ENCODE peak calls at places on chromosome 21, in five cellular contexts. One of them, this sample, is unnamed.
A peak's percentile ranks its signal among the peaks of the same experiment; 100 is the strongest.

GRCh38 chr21:9837946-9838801 is 683.2 kb upstream of the TPTE start:
- DNase-seq in osteoblast: peak; percentile 42
- DNase-seq in fibroblast of mammary gland: no peak
- DNase-seq in WERI-Rb-1: peak; percentile 45
- DNase-seq in glutamatergic neuron: no peak
- DNase-seq in this sample: no peak

GRCh38 chr21:40793057-40793456 is 53.9 kb downstream of the DSCAM start:
- DNase-seq in glutamatergic neuron: no peak
- DNase-seq in osteoblast: no peak
- DNase-seq in fibroblast of mammary gland: no peak
- DNase-seq in WERI-Rb-1: no peak
- DNase-seq in this sample: no peak

GRCh38 chr21:14482165-14482564 is 64.0 kb downstream of the SAMSN1 start:
- DNase-seq in fibroblast of mammary gland: no peak
- DNase-seq in glutamatergic neuron: no peak
- DNase-seq in osteoblast: no peak
- DNase-seq in WERI-Rb-1: no peak
- DNase-seq in this sample: no peak

GRCh38 chr21:14235101-14235500 is 19.1 kb downstream of the RBM11 start:
- DNase-seq in glutamatergic neuron: no peak
- DNase-seq in WERI-Rb-1: no peak
- DNase-seq in fibroblast of mammary gland: no peak
- DNase-seq in osteoblast: no peak
- DNase-seq in this sample: no peak

GRCh38 chr21:21387891-21388290 is 389.7 kb downstream of the NCAM2 start:
- DNase-seq in WERI-Rb-1: no peak
- DNase-seq in fibroblast of mammary gland: no peak
- DNase-seq in osteoblast: no peak
- DNase-seq in glutamatergic neuron: no peak
- DNase-seq in this sample: no peak

GRCh38 chr21:44708213-44708865 is 3.0 kb downstream of the TSPEAR start:
- DNase-seq in WERI-Rb-1: peak; percentile 10
- DNase-seq in glutamatergic neuron: no peak
- DNase-seq in fibroblast of mammary gland: no peak
- DNase-seq in osteoblast: peak; percentile 68
- DNase-seq in this sample: no peak

GRCh38 chr21:39599191-39599966 is 13.4 kb upstream of the B3GALT5 start:
- DNase-seq in fibroblast of mammary gland: no peak
- DNase-seq in glutamatergic neuron: no peak
- DNase-seq in osteoblast: no peak
- DNase-seq in WERI-Rb-1: no peak
- DNase-seq in this sample: no peak

GRCh38 chr21:17911628-17912027 is 92.5 kb upstream of the C21orf91 start:
- DNase-seq in glutamatergic neuron: no peak
- DNase-seq in osteoblast: peak; percentile 70
- DNase-seq in WERI-Rb-1: no peak
- DNase-seq in fibroblast of mammary gland: peak; percentile 93
- DNase-seq in this sample: peak; percentile 88

GRCh38 chr21:34974162-34974981 is 74.7 kb downstream of the RUNX1 start:
- DNase-seq in WERI-Rb-1: no peak
- DNase-seq in fibroblast of mammary gland: no peak
- DNase-seq in glutamatergic neuron: no peak
- DNase-seq in osteoblast: no peak
- DNase-seq in this sample: no peak

GRCh38 chr21:41142051-41142795 is 25.7 kb upstream of the BACE2 start:
- DNase-seq in WERI-Rb-1: no peak
- DNase-seq in fibroblast of mammary gland: peak; percentile 44
- DNase-seq in osteoblast: peak; percentile 90
- DNase-seq in glutamatergic neuron: no peak
- DNase-seq in this sample: peak; percentile 82

GRCh38 chr21:40923914-40924313 is 77.0 kb upstream of the DSCAM start:
- DNase-seq in osteoblast: no peak
- DNase-seq in WERI-Rb-1: no peak
- DNase-seq in glutamatergic neuron: no peak
- DNase-seq in fibroblast of mammary gland: no peak
- DNase-seq in this sample: no peak

GRCh38 chr21:32698971-32699693 is 28.7 kb downstream of the SYNJ1 start:
- DNase-seq in osteoblast: no peak
- DNase-seq in fibroblast of mammary gland: no peak
- DNase-seq in WERI-Rb-1: no peak
- DNase-seq in glutamatergic neuron: no peak
- DNase-seq in this sample: no peak

GRCh38 chr21:43864806-43865470 is at the start of gene AGPAT3:
- DNase-seq in osteoblast: peak; percentile 88
- DNase-seq in fibroblast of mammary gland: no peak
- DNase-seq in glutamatergic neuron: no peak
- DNase-seq in WERI-Rb-1: no peak
- DNase-seq in this sample: no peak

GRCh38 chr21:29477941-29478340 is 179.2 kb downstream of the BACH1 start:
- DNase-seq in osteoblast: no peak
- DNase-seq in WERI-Rb-1: no peak
- DNase-seq in glutamatergic neuron: no peak
- DNase-seq in fibroblast of mammary gland: peak; percentile 86
- DNase-seq in this sample: peak; percentile 40

GRCh38 chr21:39373634-39374033 is 24.7 kb upstream of the HMGN1 start:
- DNase-seq in WERI-Rb-1: peak; percentile 52
- DNase-seq in fibroblast of mammary gland: peak; percentile 49
- DNase-seq in glutamatergic neuron: no peak
- DNase-seq in osteoblast: peak; percentile 90
- DNase-seq in this sample: peak; percentile 51

GRCh38 chr21:14842641-14843040 is 222.2 kb downstream of the NRIP1 start:
- DNase-seq in osteoblast: no peak
- DNase-seq in glutamatergic neuron: no peak
- DNase-seq in WERI-Rb-1: no peak
- DNase-seq in fibroblast of mammary gland: no peak
- DNase-seq in this sample: no peak

GRCh38 chr21:44498280-44498964 is 41.6 kb downstream of the KRTAP10-1 start:
- DNase-seq in fibroblast of mammary gland: no peak
- DNase-seq in glutamatergic neuron: no peak
- DNase-seq in WERI-Rb-1: no peak
- DNase-seq in osteoblast: peak; percentile 18
- DNase-seq in this sample: no peak

GRCh38 chr21:41396452-41397107 is 29.5 kb upstream of the MX1 start:
- DNase-seq in osteoblast: no peak
- DNase-seq in fibroblast of mammary gland: peak; percentile 33
- DNase-seq in glutamatergic neuron: no peak
- DNase-seq in WERI-Rb-1: no peak
- DNase-seq in this sample: peak; percentile 41

GRCh38 chr21:43929217-43929971 is 64.4 kb downstream of the AGPAT3 start:
- DNase-seq in fibroblast of mammary gland: no peak
- DNase-seq in glutamatergic neuron: no peak
- DNase-seq in WERI-Rb-1: no peak
- DNase-seq in osteoblast: no peak
- DNase-seq in this sample: no peak

GRCh38 chr21:29078884-29079765 is 5.7 kb upstream of the CCT8 start:
- DNase-seq in fibroblast of mammary gland: peak; percentile 31
- DNase-seq in WERI-Rb-1: no peak
- DNase-seq in glutamatergic neuron: no peak
- DNase-seq in osteoblast: no peak
- DNase-seq in this sample: no peak

GRCh38 chr21:35525443-35525842 is 476.3 kb upstream of the RUNX1 start:
- DNase-seq in osteoblast: no peak
- DNase-seq in fibroblast of mammary gland: peak; percentile 68
- DNase-seq in WERI-Rb-1: no peak
- DNase-seq in glutamatergic neuron: no peak
- DNase-seq in this sample: peak; percentile 88

GRCh38 chr21:45986316-45987051 is 4.9 kb downstream of the COL6A1 start:
- DNase-seq in osteoblast: peak; percentile 88
- DNase-seq in fibroblast of mammary gland: no peak
- DNase-seq in glutamatergic neuron: no peak
- DNase-seq in WERI-Rb-1: no peak
- DNase-seq in this sample: no peak
- TF ChIP-seq CTCF in osteoblast: no peak
- TF ChIP-seq CTCF in fibroblast of mammary gland: no peak
- TF ChIP-seq CTCF in glutamatergic neuron: no peak
- TF ChIP-seq CTCF in WERI-Rb-1: no peak
- TF ChIP-seq CTCF in this sample: no peak

GRCh38 chr21:37574751-37575150 is 208.2 kb downstream of the DYRK1A start:
- DNase-seq in fibroblast of mammary gland: no peak
- DNase-seq in osteoblast: no peak
- DNase-seq in WERI-Rb-1: no peak
- DNase-seq in glutamatergic neuron: no peak
- DNase-seq in this sample: no peak
- TF ChIP-seq CTCF in fibroblast of mammary gland: no peak
- TF ChIP-seq CTCF in osteoblast: no peak
- TF ChIP-seq CTCF in WERI-Rb-1: no peak
- TF ChIP-seq CTCF in glutamatergic neuron: no peak
- TF ChIP-seq CTCF in this sample: no peak

GRCh38 chr21:27476696-27477095 is 509.8 kb upstream of the ADAMTS5 start:
- DNase-seq in WERI-Rb-1: no peak
- DNase-seq in osteoblast: peak; percentile 78
- DNase-seq in fibroblast of mammary gland: peak; percentile 68
- DNase-seq in glutamatergic neuron: no peak
- DNase-seq in this sample: no peak
- TF ChIP-seq CTCF in WERI-Rb-1: no peak
- TF ChIP-seq CTCF in osteoblast: peak; percentile 66
- TF ChIP-seq CTCF in fibroblast of mammary gland: peak; percentile 84
- TF ChIP-seq CTCF in glutamatergic neuron: no peak
- TF ChIP-seq CTCF in this sample: no peak

GRCh38 chr21:37082375-37082774 is 9.3 kb downstream of the TTC3 start:
- DNase-seq in glutamatergic neuron: no peak
- DNase-seq in osteoblast: no peak
- DNase-seq in fibroblast of mammary gland: no peak
- DNase-seq in WERI-Rb-1: no peak
- DNase-seq in this sample: no peak

GRCh38 chr21:37076087-37076486 is 3.0 kb downstream of the TTC3 start:
- DNase-seq in glutamatergic neuron: no peak
- DNase-seq in osteoblast: no peak
- DNase-seq in fibroblast of mammary gland: no peak
- DNase-seq in WERI-Rb-1: no peak
- DNase-seq in this sample: no peak

GRCh38 chr21:37082856-37083611 is 10.0 kb downstream of the TTC3 start:
- DNase-seq in osteoblast: no peak
- DNase-seq in WERI-Rb-1: no peak
- DNase-seq in fibroblast of mammary gland: no peak
- DNase-seq in glutamatergic neuron: no peak
- DNase-seq in this sample: no peak

GRCh38 chr21:37077403-37077802 is 4.3 kb downstream of the TTC3 start:
- DNase-seq in fibroblast of mammary gland: no peak
- DNase-seq in WERI-Rb-1: no peak
- DNase-seq in glutamatergic neuron: no peak
- DNase-seq in osteoblast: no peak
- DNase-seq in this sample: no peak

DNA sequence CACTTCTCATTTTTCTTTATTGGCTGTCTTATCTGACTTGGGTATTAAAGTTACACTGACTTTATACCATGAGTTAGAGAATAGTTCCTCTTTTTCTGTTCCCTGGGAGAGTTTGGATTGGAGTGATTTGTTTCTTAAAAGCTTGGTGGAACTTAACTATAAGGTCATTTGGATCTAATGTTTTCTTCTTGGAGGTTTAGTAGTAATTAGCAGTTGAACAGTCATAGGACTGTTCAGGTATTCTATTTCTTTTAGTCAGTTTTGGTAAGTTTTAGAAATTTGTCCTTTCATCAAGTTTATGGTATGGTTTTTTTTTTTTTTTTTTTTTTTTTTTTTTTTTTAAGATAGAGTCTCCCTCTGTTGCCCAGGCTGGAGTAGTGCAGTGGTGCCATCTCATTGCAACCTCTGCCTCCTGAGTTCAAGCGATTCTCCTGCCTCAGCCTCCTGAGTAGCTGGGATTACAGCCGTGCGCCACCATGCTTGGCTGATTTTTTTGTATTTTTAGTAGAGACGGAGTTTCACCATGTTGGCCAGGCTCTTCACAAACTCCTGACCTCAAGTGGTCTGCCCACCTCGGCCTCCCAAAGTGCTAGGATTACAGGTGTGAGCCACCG is 6.3 kb downstream of the TTC3 start:
- DNase-seq in fibroblast of mammary gland: no peak
- DNase-seq in osteoblast: no peak
- DNase-seq in glutamatergic neuron: no peak
- DNase-seq in WERI-Rb-1: no peak
- DNase-seq in this sample: no peak
- TF ChIP-seq CTCF in fibroblast of mammary gland: peak; percentile 34
- TF ChIP-seq CTCF in osteoblast: peak; percentile 35
- TF ChIP-seq CTCF in glutamatergic neuron: peak; percentile 33
- TF ChIP-seq CTCF in WERI-Rb-1: no peak
- TF ChIP-seq CTCF in this sample: peak; percentile 35

GRCh38 chr21:31349208-31349607 is 5.1 kb upstream of the TIAM1 start:
- DNase-seq in fibroblast of mammary gland: no peak
- DNase-seq in WERI-Rb-1: no peak
- DNase-seq in glutamatergic neuron: no peak
- DNase-seq in osteoblast: no peak
- DNase-seq in this sample: no peak

GRCh38 chr21:31351438-31351837 is 7.4 kb upstream of the TIAM1 start:
- DNase-seq in glutamatergic neuron: no peak
- DNase-seq in WERI-Rb-1: no peak
- DNase-seq in osteoblast: no peak
- DNase-seq in fibroblast of mammary gland: peak; percentile 60
- DNase-seq in this sample: peak; percentile 80

GRCh38 chr21:31354122-31354521 is 10.1 kb upstream of the TIAM1 start:
- DNase-seq in fibroblast of mammary gland: peak; percentile 15
- DNase-seq in WERI-Rb-1: no peak
- DNase-seq in glutamatergic neuron: no peak
- DNase-seq in osteoblast: no peak
- DNase-seq in this sample: peak; percentile 91

GRCh38 chr21:31352841-31353240 is 8.8 kb upstream of the TIAM1 start:
- DNase-seq in fibroblast of mammary gland: no peak
- DNase-seq in glutamatergic neuron: no peak
- DNase-seq in WERI-Rb-1: no peak
- DNase-seq in osteoblast: no peak
- DNase-seq in this sample: no peak

GRCh38 chr21:31351973-31352372 is 7.9 kb upstream of the TIAM1 start:
- DNase-seq in osteoblast: no peak
- DNase-seq in glutamatergic neuron: no peak
- DNase-seq in WERI-Rb-1: no peak
- DNase-seq in fibroblast of mammary gland: peak; percentile 11
- DNase-seq in this sample: peak; percentile 53
- TF ChIP-seq CTCF in osteoblast: no peak
- TF ChIP-seq CTCF in glutamatergic neuron: no peak
- TF ChIP-seq CTCF in WERI-Rb-1: no peak
- TF ChIP-seq CTCF in fibroblast of mammary gland: no peak
- TF ChIP-seq CTCF in this sample: no peak

DNA sequence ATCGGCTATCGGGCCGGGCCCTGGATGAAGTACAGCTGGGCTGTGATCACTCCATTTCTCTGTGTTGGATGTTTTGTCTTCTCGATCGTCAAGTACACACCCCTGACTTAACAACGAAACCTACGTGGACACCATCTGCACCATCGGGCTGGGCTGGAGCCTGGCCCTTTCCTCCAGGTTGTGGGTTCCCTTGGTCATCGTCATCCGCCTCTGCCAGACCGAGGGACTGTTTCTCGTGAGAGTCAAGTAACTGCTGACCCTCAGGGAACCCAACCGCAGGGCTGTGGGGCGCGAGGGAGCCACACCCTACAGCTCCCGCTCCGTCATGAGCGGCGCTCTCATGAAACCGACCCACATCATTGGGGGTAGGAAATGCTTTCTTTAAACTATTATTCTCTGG is 842.4 kb upstream of the TMPRSS15 start:
- DNase-seq in fibroblast of mammary gland: no peak
- DNase-seq in glutamatergic neuron: no peak
- DNase-seq in WERI-Rb-1: no peak
- DNase-seq in osteoblast: no peak
- DNase-seq in this sample: no peak
- TF ChIP-seq CTCF in fibroblast of mammary gland: no peak
- TF ChIP-seq CTCF in glutamatergic neuron: no peak
- TF ChIP-seq CTCF in WERI-Rb-1: no peak
- TF ChIP-seq CTCF in osteoblast: no peak
- TF ChIP-seq CTCF in this sample: no peak